ENCODE peak calls at places on chromosomes 13 and 19, in nine cellular contexts. One of them, this sample, is unnamed.

GRCh38 chr13:35818577-35819165 is 312.5 kb downstream of the DCLK1 start:
- DNase-seq in IMR-90: peak
- DNase-seq in activated T-cell treated with anti-CD3 and anti-CD28 coated beads for 24 hours: no peak
- DNase-seq in neural progenitor cell: peak
- DNase-seq in WTC11: no peak
- DNase-seq in activated CD4-positive, alpha-beta T cell treated with anti-CD3 and anti-CD28 coated beads for 48 hours: no peak
- DNase-seq in spleen: no peak
- DNase-seq in stimulated activated CD4-positive, alpha-beta T cell treated with anti-CD3 and anti-CD28 coated beads, Interleukin-1b, Interleukin-23, amount 100 ng/mL, for 4 hours: no peak
- DNase-seq in stimulated activated CD8-positive, alpha-beta memory T cell treated with anti-CD3 and anti-CD28 coated beads, Interleukin-15, amount 100 ng/mL, for 4 hours: no peak
- DNase-seq in this sample: no peak

GRCh38 chr19:50660083-50660366 is 10.8 kb downstream of the C19orf81 start:
- DNase-seq in activated T-cell treated with anti-CD3 and anti-CD28 coated beads for 24 hours: no peak
- DNase-seq in WTC11: no peak
- DNase-seq in activated CD4-positive, alpha-beta T cell treated with anti-CD3 and anti-CD28 coated beads for 48 hours: no peak
- DNase-seq in stimulated activated CD8-positive, alpha-beta memory T cell treated with anti-CD3 and anti-CD28 coated beads, Interleukin-15, amount 100 ng/mL, for 4 hours: no peak
- DNase-seq in spleen: no peak
- DNase-seq in IMR-90: no peak
- DNase-seq in stimulated activated CD4-positive, alpha-beta T cell treated with anti-CD3 and anti-CD28 coated beads, Interleukin-1b, Interleukin-23, amount 100 ng/mL, for 4 hours: no peak
- DNase-seq in neural progenitor cell: peak
- DNase-seq in this sample: no peak

GRCh38 chr13:113065406-113066141 is 40.0 kb upstream of the F7 start:
- DNase-seq in activated CD4-positive, alpha-beta T cell treated with anti-CD3 and anti-CD28 coated beads for 48 hours: no peak
- DNase-seq in IMR-90: peak
- DNase-seq in stimulated activated CD8-positive, alpha-beta memory T cell treated with anti-CD3 and anti-CD28 coated beads, Interleukin-15, amount 100 ng/mL, for 4 hours: no peak
- DNase-seq in activated T-cell treated with anti-CD3 and anti-CD28 coated beads for 24 hours: no peak
- DNase-seq in neural progenitor cell: no peak
- DNase-seq in spleen: no peak
- DNase-seq in stimulated activated CD4-positive, alpha-beta T cell treated with anti-CD3 and anti-CD28 coated beads, Interleukin-1b, Interleukin-23, amount 100 ng/mL, for 4 hours: no peak
- DNase-seq in WTC11: no peak
- DNase-seq in this sample: no peak

GRCh38 chr19:12786149-12786870 is 5.0 kb upstream of the JUNB start:
- DNase-seq in spleen: peak
- DNase-seq in neural progenitor cell: no peak
- DNase-seq in IMR-90: no peak
- DNase-seq in stimulated activated CD4-positive, alpha-beta T cell treated with anti-CD3 and anti-CD28 coated beads, Interleukin-1b, Interleukin-23, amount 100 ng/mL, for 4 hours: no peak
- DNase-seq in activated T-cell treated with anti-CD3 and anti-CD28 coated beads for 24 hours: no peak
- DNase-seq in stimulated activated CD8-positive, alpha-beta memory T cell treated with anti-CD3 and anti-CD28 coated beads, Interleukin-15, amount 100 ng/mL, for 4 hours: no peak
- DNase-seq in WTC11: no peak
- DNase-seq in activated CD4-positive, alpha-beta T cell treated with anti-CD3 and anti-CD28 coated beads for 48 hours: no peak
- DNase-seq in this sample: peak

GRCh38 chr19:29514525-29515232 is 11.1 kb upstream of the VSTM2B start:
- DNase-seq in spleen: peak
- DNase-seq in neural progenitor cell: no peak
- DNase-seq in stimulated activated CD8-positive, alpha-beta memory T cell treated with anti-CD3 and anti-CD28 coated beads, Interleukin-15, amount 100 ng/mL, for 4 hours: no peak
- DNase-seq in stimulated activated CD4-positive, alpha-beta T cell treated with anti-CD3 and anti-CD28 coated beads, Interleukin-1b, Interleukin-23, amount 100 ng/mL, for 4 hours: no peak
- DNase-seq in activated CD4-positive, alpha-beta T cell treated with anti-CD3 and anti-CD28 coated beads for 48 hours: no peak
- DNase-seq in IMR-90: no peak
- DNase-seq in WTC11: no peak
- DNase-seq in activated T-cell treated with anti-CD3 and anti-CD28 coated beads for 24 hours: no peak
- DNase-seq in this sample: no peak

GRCh38 chr13:30881191-30881651 is 24.9 kb upstream of the MEDAG start:
- DNase-seq in spleen: no peak
- DNase-seq in activated T-cell treated with anti-CD3 and anti-CD28 coated beads for 24 hours: no peak
- DNase-seq in neural progenitor cell: no peak
- DNase-seq in stimulated activated CD8-positive, alpha-beta memory T cell treated with anti-CD3 and anti-CD28 coated beads, Interleukin-15, amount 100 ng/mL, for 4 hours: no peak
- DNase-seq in WTC11: no peak
- DNase-seq in IMR-90: no peak
- DNase-seq in activated CD4-positive, alpha-beta T cell treated with anti-CD3 and anti-CD28 coated beads for 48 hours: no peak
- DNase-seq in stimulated activated CD4-positive, alpha-beta T cell treated with anti-CD3 and anti-CD28 coated beads, Interleukin-1b, Interleukin-23, amount 100 ng/mL, for 4 hours: no peak
- DNase-seq in this sample: no peak

GRCh38 chr13:45422731-45423130 is 4.6 kb upstream of the SLC25A30 start:
- DNase-seq in activated CD4-positive, alpha-beta T cell treated with anti-CD3 and anti-CD28 coated beads for 48 hours: no peak
- DNase-seq in stimulated activated CD8-positive, alpha-beta memory T cell treated with anti-CD3 and anti-CD28 coated beads, Interleukin-15, amount 100 ng/mL, for 4 hours: no peak
- DNase-seq in neural progenitor cell: no peak
- DNase-seq in spleen: no peak
- DNase-seq in activated T-cell treated with anti-CD3 and anti-CD28 coated beads for 24 hours: no peak
- DNase-seq in stimulated activated CD4-positive, alpha-beta T cell treated with anti-CD3 and anti-CD28 coated beads, Interleukin-1b, Interleukin-23, amount 100 ng/mL, for 4 hours: no peak
- DNase-seq in IMR-90: no peak
- DNase-seq in WTC11: no peak
- DNase-seq in this sample: no peak

GRCh38 chr19:2050991-2051770 is at the start of gene MKNK2:
- DNase-seq in activated T-cell treated with anti-CD3 and anti-CD28 coated beads for 24 hours: peak
- DNase-seq in stimulated activated CD4-positive, alpha-beta T cell treated with anti-CD3 and anti-CD28 coated beads, Interleukin-1b, Interleukin-23, amount 100 ng/mL, for 4 hours: peak
- DNase-seq in activated CD4-positive, alpha-beta T cell treated with anti-CD3 and anti-CD28 coated beads for 48 hours: peak
- DNase-seq in neural progenitor cell: peak
- DNase-seq in IMR-90: peak
- DNase-seq in stimulated activated CD8-positive, alpha-beta memory T cell treated with anti-CD3 and anti-CD28 coated beads, Interleukin-15, amount 100 ng/mL, for 4 hours: peak
- DNase-seq in spleen: peak
- DNase-seq in WTC11: peak
- DNase-seq in this sample: peak

GRCh38 chr13:21009036-21009435 is 52.4 kb downstream of the LATS2 start:
- DNase-seq in activated CD4-positive, alpha-beta T cell treated with anti-CD3 and anti-CD28 coated beads for 48 hours: no peak
- DNase-seq in activated T-cell treated with anti-CD3 and anti-CD28 coated beads for 24 hours: no peak
- DNase-seq in IMR-90: no peak
- DNase-seq in neural progenitor cell: no peak
- DNase-seq in stimulated activated CD4-positive, alpha-beta T cell treated with anti-CD3 and anti-CD28 coated beads, Interleukin-1b, Interleukin-23, amount 100 ng/mL, for 4 hours: no peak
- DNase-seq in spleen: no peak
- DNase-seq in WTC11: no peak
- DNase-seq in stimulated activated CD8-positive, alpha-beta memory T cell treated with anti-CD3 and anti-CD28 coated beads, Interleukin-15, amount 100 ng/mL, for 4 hours: no peak
- DNase-seq in this sample: no peak

GRCh38 chr19:48258350-48258749 is 2.6 kb upstream of the CARD8 start:
- DNase-seq in IMR-90: no peak
- DNase-seq in activated T-cell treated with anti-CD3 and anti-CD28 coated beads for 24 hours: no peak
- DNase-seq in stimulated activated CD4-positive, alpha-beta T cell treated with anti-CD3 and anti-CD28 coated beads, Interleukin-1b, Interleukin-23, amount 100 ng/mL, for 4 hours: no peak
- DNase-seq in WTC11: no peak
- DNase-seq in spleen: no peak
- DNase-seq in stimulated activated CD8-positive, alpha-beta memory T cell treated with anti-CD3 and anti-CD28 coated beads, Interleukin-15, amount 100 ng/mL, for 4 hours: no peak
- DNase-seq in neural progenitor cell: no peak
- DNase-seq in activated CD4-positive, alpha-beta T cell treated with anti-CD3 and anti-CD28 coated beads for 48 hours: peak
- DNase-seq in this sample: no peak

GRCh38 chr13:24511019-24511823 is 1.4 kb downstream of the PARP4 start:
- DNase-seq in WTC11: no peak
- DNase-seq in activated CD4-positive, alpha-beta T cell treated with anti-CD3 and anti-CD28 coated beads for 48 hours: peak
- DNase-seq in IMR-90: peak
- DNase-seq in stimulated activated CD4-positive, alpha-beta T cell treated with anti-CD3 and anti-CD28 coated beads, Interleukin-1b, Interleukin-23, amount 100 ng/mL, for 4 hours: peak
- DNase-seq in neural progenitor cell: peak
- DNase-seq in spleen: peak
- DNase-seq in activated T-cell treated with anti-CD3 and anti-CD28 coated beads for 24 hours: peak
- DNase-seq in stimulated activated CD8-positive, alpha-beta memory T cell treated with anti-CD3 and anti-CD28 coated beads, Interleukin-15, amount 100 ng/mL, for 4 hours: peak
- DNase-seq in this sample: no peak

GRCh38 chr19:33301011-33301899 is 1.1 kb downstream of the CEBPA start:
- DNase-seq in activated T-cell treated with anti-CD3 and anti-CD28 coated beads for 24 hours: no peak
- DNase-seq in neural progenitor cell: peak
- DNase-seq in stimulated activated CD8-positive, alpha-beta memory T cell treated with anti-CD3 and anti-CD28 coated beads, Interleukin-15, amount 100 ng/mL, for 4 hours: no peak
- DNase-seq in stimulated activated CD4-positive, alpha-beta T cell treated with anti-CD3 and anti-CD28 coated beads, Interleukin-1b, Interleukin-23, amount 100 ng/mL, for 4 hours: no peak
- DNase-seq in activated CD4-positive, alpha-beta T cell treated with anti-CD3 and anti-CD28 coated beads for 48 hours: no peak
- DNase-seq in spleen: peak
- DNase-seq in WTC11: peak
- DNase-seq in IMR-90: no peak
- DNase-seq in this sample: peak

GRCh38 chr19:2461751-2462634 is 5.2 kb upstream of the LMNB2 start:
- DNase-seq in IMR-90: peak
- DNase-seq in activated T-cell treated with anti-CD3 and anti-CD28 coated beads for 24 hours: peak
- DNase-seq in spleen: peak
- DNase-seq in WTC11: peak
- DNase-seq in neural progenitor cell: peak
- DNase-seq in stimulated activated CD8-positive, alpha-beta memory T cell treated with anti-CD3 and anti-CD28 coated beads, Interleukin-15, amount 100 ng/mL, for 4 hours: peak
- DNase-seq in activated CD4-positive, alpha-beta T cell treated with anti-CD3 and anti-CD28 coated beads for 48 hours: peak
- DNase-seq in stimulated activated CD4-positive, alpha-beta T cell treated with anti-CD3 and anti-CD28 coated beads, Interleukin-1b, Interleukin-23, amount 100 ng/mL, for 4 hours: peak
- DNase-seq in this sample: no peak

GRCh38 chr19:2969104-2969504 is 8.3 kb upstream of the TLE6 start:
- DNase-seq in activated T-cell treated with anti-CD3 and anti-CD28 coated beads for 24 hours: no peak
- DNase-seq in stimulated activated CD8-positive, alpha-beta memory T cell treated with anti-CD3 and anti-CD28 coated beads, Interleukin-15, amount 100 ng/mL, for 4 hours: no peak
- DNase-seq in stimulated activated CD4-positive, alpha-beta T cell treated with anti-CD3 and anti-CD28 coated beads, Interleukin-1b, Interleukin-23, amount 100 ng/mL, for 4 hours: no peak
- DNase-seq in IMR-90: no peak
- DNase-seq in WTC11: no peak
- DNase-seq in spleen: no peak
- DNase-seq in activated CD4-positive, alpha-beta T cell treated with anti-CD3 and anti-CD28 coated beads for 48 hours: no peak
- DNase-seq in neural progenitor cell: no peak
- DNase-seq in this sample: peak

GRCh38 chr19:30512748-30513389 is 140.7 kb downstream of the ZNF536 start:
- DNase-seq in activated CD4-positive, alpha-beta T cell treated with anti-CD3 and anti-CD28 coated beads for 48 hours: no peak
- DNase-seq in WTC11: no peak
- DNase-seq in activated T-cell treated with anti-CD3 and anti-CD28 coated beads for 24 hours: no peak
- DNase-seq in stimulated activated CD8-positive, alpha-beta memory T cell treated with anti-CD3 and anti-CD28 coated beads, Interleukin-15, amount 100 ng/mL, for 4 hours: no peak
- DNase-seq in neural progenitor cell: no peak
- DNase-seq in IMR-90: no peak
- DNase-seq in stimulated activated CD4-positive, alpha-beta T cell treated with anti-CD3 and anti-CD28 coated beads, Interleukin-1b, Interleukin-23, amount 100 ng/mL, for 4 hours: no peak
- DNase-seq in spleen: no peak
- DNase-seq in this sample: no peak

GRCh38 chr19:54462713-54463530 is 656 bp downstream of the LENG9 start:
- DNase-seq in neural progenitor cell: peak
- DNase-seq in stimulated activated CD8-positive, alpha-beta memory T cell treated with anti-CD3 and anti-CD28 coated beads, Interleukin-15, amount 100 ng/mL, for 4 hours: peak
- DNase-seq in stimulated activated CD4-positive, alpha-beta T cell treated with anti-CD3 and anti-CD28 coated beads, Interleukin-1b, Interleukin-23, amount 100 ng/mL, for 4 hours: peak
- DNase-seq in spleen: peak
- DNase-seq in IMR-90: peak
- DNase-seq in activated T-cell treated with anti-CD3 and anti-CD28 coated beads for 24 hours: peak
- DNase-seq in activated CD4-positive, alpha-beta T cell treated with anti-CD3 and anti-CD28 coated beads for 48 hours: peak
- DNase-seq in WTC11: peak
- DNase-seq in this sample: peak

GRCh38 chr19:46614114-46614701 is 10.7 kb downstream of the PTGIR start:
- DNase-seq in activated CD4-positive, alpha-beta T cell treated with anti-CD3 and anti-CD28 coated beads for 48 hours: peak
- DNase-seq in stimulated activated CD4-positive, alpha-beta T cell treated with anti-CD3 and anti-CD28 coated beads, Interleukin-1b, Interleukin-23, amount 100 ng/mL, for 4 hours: peak
- DNase-seq in IMR-90: peak
- DNase-seq in stimulated activated CD8-positive, alpha-beta memory T cell treated with anti-CD3 and anti-CD28 coated beads, Interleukin-15, amount 100 ng/mL, for 4 hours: no peak
- DNase-seq in neural progenitor cell: peak
- DNase-seq in activated T-cell treated with anti-CD3 and anti-CD28 coated beads for 24 hours: peak
- DNase-seq in WTC11: peak
- DNase-seq in spleen: peak
- DNase-seq in this sample: peak

GRCh38 chr19:3586124-3586626 is 897 bp downstream of the GIPC3 start:
- DNase-seq in IMR-90: no peak
- DNase-seq in stimulated activated CD4-positive, alpha-beta T cell treated with anti-CD3 and anti-CD28 coated beads, Interleukin-1b, Interleukin-23, amount 100 ng/mL, for 4 hours: peak
- DNase-seq in spleen: no peak
- DNase-seq in neural progenitor cell: peak
- DNase-seq in activated T-cell treated with anti-CD3 and anti-CD28 coated beads for 24 hours: no peak
- DNase-seq in stimulated activated CD8-positive, alpha-beta memory T cell treated with anti-CD3 and anti-CD28 coated beads, Interleukin-15, amount 100 ng/mL, for 4 hours: no peak
- DNase-seq in WTC11: peak
- DNase-seq in activated CD4-positive, alpha-beta T cell treated with anti-CD3 and anti-CD28 coated beads for 48 hours: peak
- DNase-seq in this sample: no peak

GRCh38 chr19:34226036-34226435 is 28.3 kb upstream of the GARRE1 start:
- DNase-seq in stimulated activated CD4-positive, alpha-beta T cell treated with anti-CD3 and anti-CD28 coated beads, Interleukin-1b, Interleukin-23, amount 100 ng/mL, for 4 hours: no peak
- DNase-seq in activated T-cell treated with anti-CD3 and anti-CD28 coated beads for 24 hours: no peak
- DNase-seq in spleen: no peak
- DNase-seq in IMR-90: no peak
- DNase-seq in activated CD4-positive, alpha-beta T cell treated with anti-CD3 and anti-CD28 coated beads for 48 hours: peak
- DNase-seq in WTC11: no peak
- DNase-seq in stimulated activated CD8-positive, alpha-beta memory T cell treated with anti-CD3 and anti-CD28 coated beads, Interleukin-15, amount 100 ng/mL, for 4 hours: no peak
- DNase-seq in neural progenitor cell: no peak
- DNase-seq in this sample: no peak

GRCh38 chr13:33997574-33997973 is 179.6 kb downstream of the RFC3 start:
- DNase-seq in neural progenitor cell: no peak
- DNase-seq in activated CD4-positive, alpha-beta T cell treated with anti-CD3 and anti-CD28 coated beads for 48 hours: no peak
- DNase-seq in stimulated activated CD8-positive, alpha-beta memory T cell treated with anti-CD3 and anti-CD28 coated beads, Interleukin-15, amount 100 ng/mL, for 4 hours: no peak
- DNase-seq in WTC11: no peak
- DNase-seq in activated T-cell treated with anti-CD3 and anti-CD28 coated beads for 24 hours: no peak
- DNase-seq in spleen: no peak
- DNase-seq in stimulated activated CD4-positive, alpha-beta T cell treated with anti-CD3 and anti-CD28 coated beads, Interleukin-1b, Interleukin-23, amount 100 ng/mL, for 4 hours: no peak
- DNase-seq in IMR-90: no peak
- DNase-seq in this sample: no peak

GRCh38 chr13:85498774-85499173 is 300.4 kb downstream of the SLITRK6 start:
- DNase-seq in stimulated activated CD4-positive, alpha-beta T cell treated with anti-CD3 and anti-CD28 coated beads, Interleukin-1b, Interleukin-23, amount 100 ng/mL, for 4 hours: no peak
- DNase-seq in activated CD4-positive, alpha-beta T cell treated with anti-CD3 and anti-CD28 coated beads for 48 hours: no peak
- DNase-seq in spleen: no peak
- DNase-seq in neural progenitor cell: no peak
- DNase-seq in IMR-90: no peak
- DNase-seq in activated T-cell treated with anti-CD3 and anti-CD28 coated beads for 24 hours: no peak
- DNase-seq in stimulated activated CD8-positive, alpha-beta memory T cell treated with anti-CD3 and anti-CD28 coated beads, Interleukin-15, amount 100 ng/mL, for 4 hours: no peak
- DNase-seq in WTC11: no peak
- DNase-seq in this sample: no peak

GRCh38 chr13:28089065-28089464 is 11.3 kb downstream of the FLT3 start:
- DNase-seq in activated CD4-positive, alpha-beta T cell treated with anti-CD3 and anti-CD28 coated beads for 48 hours: no peak
- DNase-seq in IMR-90: no peak
- DNase-seq in activated T-cell treated with anti-CD3 and anti-CD28 coated beads for 24 hours: no peak
- DNase-seq in stimulated activated CD8-positive, alpha-beta memory T cell treated with anti-CD3 and anti-CD28 coated beads, Interleukin-15, amount 100 ng/mL, for 4 hours: no peak
- DNase-seq in WTC11: no peak
- DNase-seq in spleen: no peak
- DNase-seq in neural progenitor cell: no peak
- DNase-seq in stimulated activated CD4-positive, alpha-beta T cell treated with anti-CD3 and anti-CD28 coated beads, Interleukin-1b, Interleukin-23, amount 100 ng/mL, for 4 hours: no peak
- DNase-seq in this sample: no peak

GRCh38 chr19:10919352-10920287 is 8.8 kb downstream of the YIPF2 start:
- DNase-seq in IMR-90: no peak
- DNase-seq in stimulated activated CD4-positive, alpha-beta T cell treated with anti-CD3 and anti-CD28 coated beads, Interleukin-1b, Interleukin-23, amount 100 ng/mL, for 4 hours: no peak
- DNase-seq in activated T-cell treated with anti-CD3 and anti-CD28 coated beads for 24 hours: no peak
- DNase-seq in activated CD4-positive, alpha-beta T cell treated with anti-CD3 and anti-CD28 coated beads for 48 hours: no peak
- DNase-seq in spleen: no peak
- DNase-seq in stimulated activated CD8-positive, alpha-beta memory T cell treated with anti-CD3 and anti-CD28 coated beads, Interleukin-15, amount 100 ng/mL, for 4 hours: no peak
- DNase-seq in WTC11: no peak
- DNase-seq in neural progenitor cell: no peak
- DNase-seq in this sample: no peak

GRCh38 chr19:41218249-41218614 is 791 bp upstream of the AXL start:
- DNase-seq in IMR-90: no peak
- DNase-seq in stimulated activated CD4-positive, alpha-beta T cell treated with anti-CD3 and anti-CD28 coated beads, Interleukin-1b, Interleukin-23, amount 100 ng/mL, for 4 hours: no peak
- DNase-seq in WTC11: no peak
- DNase-seq in activated CD4-positive, alpha-beta T cell treated with anti-CD3 and anti-CD28 coated beads for 48 hours: no peak
- DNase-seq in stimulated activated CD8-positive, alpha-beta memory T cell treated with anti-CD3 and anti-CD28 coated beads, Interleukin-15, amount 100 ng/mL, for 4 hours: no peak
- DNase-seq in activated T-cell treated with anti-CD3 and anti-CD28 coated beads for 24 hours: no peak
- DNase-seq in spleen: no peak
- DNase-seq in neural progenitor cell: no peak
- DNase-seq in this sample: no peak

GRCh38 chr13:32941368-32941767 is 74.9 kb upstream of the KL start:
- DNase-seq in activated CD4-positive, alpha-beta T cell treated with anti-CD3 and anti-CD28 coated beads for 48 hours: no peak
- DNase-seq in WTC11: no peak
- DNase-seq in stimulated activated CD4-positive, alpha-beta T cell treated with anti-CD3 and anti-CD28 coated beads, Interleukin-1b, Interleukin-23, amount 100 ng/mL, for 4 hours: no peak
- DNase-seq in spleen: no peak
- DNase-seq in neural progenitor cell: no peak
- DNase-seq in activated T-cell treated with anti-CD3 and anti-CD28 coated beads for 24 hours: no peak
- DNase-seq in stimulated activated CD8-positive, alpha-beta memory T cell treated with anti-CD3 and anti-CD28 coated beads, Interleukin-15, amount 100 ng/mL, for 4 hours: no peak
- DNase-seq in IMR-90: no peak
- DNase-seq in this sample: no peak

GRCh38 chr13:113393572-113394503 is 29.9 kb upstream of the GRTP1 start:
- DNase-seq in activated CD4-positive, alpha-beta T cell treated with anti-CD3 and anti-CD28 coated beads for 48 hours: peak
- DNase-seq in stimulated activated CD8-positive, alpha-beta memory T cell treated with anti-CD3 and anti-CD28 coated beads, Interleukin-15, amount 100 ng/mL, for 4 hours: peak
- DNase-seq in neural progenitor cell: peak
- DNase-seq in activated T-cell treated with anti-CD3 and anti-CD28 coated beads for 24 hours: peak
- DNase-seq in spleen: peak
- DNase-seq in IMR-90: peak
- DNase-seq in WTC11: peak
- DNase-seq in stimulated activated CD4-positive, alpha-beta T cell treated with anti-CD3 and anti-CD28 coated beads, Interleukin-1b, Interleukin-23, amount 100 ng/mL, for 4 hours: peak
- DNase-seq in this sample: peak

GRCh38 chr13:45630791-45631190 is 15.3 kb upstream of the ERICH6B start:
- DNase-seq in neural progenitor cell: no peak
- DNase-seq in stimulated activated CD8-positive, alpha-beta memory T cell treated with anti-CD3 and anti-CD28 coated beads, Interleukin-15, amount 100 ng/mL, for 4 hours: no peak
- DNase-seq in spleen: no peak
- DNase-seq in stimulated activated CD4-positive, alpha-beta T cell treated with anti-CD3 and anti-CD28 coated beads, Interleukin-1b, Interleukin-23, amount 100 ng/mL, for 4 hours: no peak
- DNase-seq in WTC11: no peak
- DNase-seq in IMR-90: no peak
- DNase-seq in activated CD4-positive, alpha-beta T cell treated with anti-CD3 and anti-CD28 coated beads for 48 hours: no peak
- DNase-seq in activated T-cell treated with anti-CD3 and anti-CD28 coated beads for 24 hours: no peak
- DNase-seq in this sample: no peak

GRCh38 chr19:16349551-16350171 is 25.0 kb downstream of the KLF2 start:
- DNase-seq in stimulated activated CD4-positive, alpha-beta T cell treated with anti-CD3 and anti-CD28 coated beads, Interleukin-1b, Interleukin-23, amount 100 ng/mL, for 4 hours: no peak
- DNase-seq in neural progenitor cell: no peak
- DNase-seq in stimulated activated CD8-positive, alpha-beta memory T cell treated with anti-CD3 and anti-CD28 coated beads, Interleukin-15, amount 100 ng/mL, for 4 hours: no peak
- DNase-seq in activated CD4-positive, alpha-beta T cell treated with anti-CD3 and anti-CD28 coated beads for 48 hours: no peak
- DNase-seq in activated T-cell treated with anti-CD3 and anti-CD28 coated beads for 24 hours: no peak
- DNase-seq in WTC11: no peak
- DNase-seq in spleen: no peak
- DNase-seq in IMR-90: no peak
- DNase-seq in this sample: no peak

GRCh38 chr13:114099191-114099590 is 33.2 kb downstream of the RASA3 start:
- DNase-seq in WTC11: peak
- DNase-seq in activated T-cell treated with anti-CD3 and anti-CD28 coated beads for 24 hours: no peak
- DNase-seq in IMR-90: peak
- DNase-seq in neural progenitor cell: peak
- DNase-seq in stimulated activated CD4-positive, alpha-beta T cell treated with anti-CD3 and anti-CD28 coated beads, Interleukin-1b, Interleukin-23, amount 100 ng/mL, for 4 hours: no peak
- DNase-seq in spleen: peak
- DNase-seq in stimulated activated CD8-positive, alpha-beta memory T cell treated with anti-CD3 and anti-CD28 coated beads, Interleukin-15, amount 100 ng/mL, for 4 hours: no peak
- DNase-seq in activated CD4-positive, alpha-beta T cell treated with anti-CD3 and anti-CD28 coated beads for 48 hours: peak
- DNase-seq in this sample: peak

GRCh38 chr13:101453784-101454201 is 1.3 kb downstream of the ITGBL1 start:
- DNase-seq in WTC11: peak
- DNase-seq in activated T-cell treated with anti-CD3 and anti-CD28 coated beads for 24 hours: no peak
- DNase-seq in stimulated activated CD8-positive, alpha-beta memory T cell treated with anti-CD3 and anti-CD28 coated beads, Interleukin-15, amount 100 ng/mL, for 4 hours: no peak
- DNase-seq in IMR-90: no peak
- DNase-seq in stimulated activated CD4-positive, alpha-beta T cell treated with anti-CD3 and anti-CD28 coated beads, Interleukin-1b, Interleukin-23, amount 100 ng/mL, for 4 hours: no peak
- DNase-seq in activated CD4-positive, alpha-beta T cell treated with anti-CD3 and anti-CD28 coated beads for 48 hours: peak
- DNase-seq in neural progenitor cell: no peak
- DNase-seq in spleen: no peak
- DNase-seq in this sample: no peak

GRCh38 chr19:1118999-1119398 is 15.2 kb downstream of the GPX4 start:
- DNase-seq in stimulated activated CD8-positive, alpha-beta memory T cell treated with anti-CD3 and anti-CD28 coated beads, Interleukin-15, amount 100 ng/mL, for 4 hours: no peak
- DNase-seq in activated T-cell treated with anti-CD3 and anti-CD28 coated beads for 24 hours: no peak
- DNase-seq in stimulated activated CD4-positive, alpha-beta T cell treated with anti-CD3 and anti-CD28 coated beads, Interleukin-1b, Interleukin-23, amount 100 ng/mL, for 4 hours: no peak
- DNase-seq in IMR-90: no peak
- DNase-seq in spleen: peak
- DNase-seq in neural progenitor cell: no peak
- DNase-seq in activated CD4-positive, alpha-beta T cell treated with anti-CD3 and anti-CD28 coated beads for 48 hours: no peak
- DNase-seq in WTC11: no peak
- DNase-seq in this sample: no peak